ENCODE peak calls at places on chromosomes 1 and 21, in ten cellular contexts. One of them, this sample, is unnamed.

GRCh38 chr1:48673725-48674124 is 103.0 kb downstream of the BEND5 start:
- DNase-seq in GM13977: no peak
- DNase-seq in M059J: peak
- DNase-seq in DMS153: peak
- DNase-seq in stimulated activated CD4-positive, alpha-beta T cell treated with anti-CD3 and anti-CD28 coated beads, Interleukin-4, amount 100 ng/mL, for 24 hours: no peak
- DNase-seq in NAMALWA: peak
- DNase-seq in HT-29: peak
- DNase-seq in GM12865: no peak
- DNase-seq in GM20000: no peak
- DNase-seq in breast epithelium: no peak
- DNase-seq in this sample: no peak

GRCh38 chr1:5649166-5649551 is 343.1 kb downstream of the NPHP4 start:
- DNase-seq in M059J: no peak
- DNase-seq in stimulated activated CD4-positive, alpha-beta T cell treated with anti-CD3 and anti-CD28 coated beads, Interleukin-4, amount 100 ng/mL, for 24 hours: no peak
- DNase-seq in GM20000: no peak
- DNase-seq in HT-29: no peak
- DNase-seq in DMS153: no peak
- DNase-seq in breast epithelium: no peak
- DNase-seq in GM13977: no peak
- DNase-seq in GM12865: no peak
- DNase-seq in NAMALWA: no peak
- DNase-seq in this sample: no peak

GRCh38 chr1:26524181-26524580 is 5.4 kb upstream of the RPS6KA1 start:
- DNase-seq in breast epithelium: peak
- DNase-seq in M059J: peak
- DNase-seq in GM20000: no peak
- DNase-seq in stimulated activated CD4-positive, alpha-beta T cell treated with anti-CD3 and anti-CD28 coated beads, Interleukin-4, amount 100 ng/mL, for 24 hours: no peak
- DNase-seq in GM12865: no peak
- DNase-seq in GM13977: no peak
- DNase-seq in NAMALWA: no peak
- DNase-seq in HT-29: no peak
- DNase-seq in DMS153: no peak
- DNase-seq in this sample: no peak

GRCh38 chr21:38853421-38853919 is 47.7 kb downstream of the ETS2 start:
- DNase-seq in GM12865: peak
- DNase-seq in DMS153: peak
- DNase-seq in M059J: peak
- DNase-seq in breast epithelium: peak
- DNase-seq in stimulated activated CD4-positive, alpha-beta T cell treated with anti-CD3 and anti-CD28 coated beads, Interleukin-4, amount 100 ng/mL, for 24 hours: no peak
- DNase-seq in GM20000: no peak
- DNase-seq in GM13977: no peak
- DNase-seq in NAMALWA: peak
- DNase-seq in HT-29: peak
- DNase-seq in this sample: no peak

GRCh38 chr1:198212126-198212525 is 55.3 kb downstream of the NEK7 start:
- DNase-seq in breast epithelium: no peak
- DNase-seq in HT-29: no peak
- DNase-seq in GM20000: no peak
- DNase-seq in GM12865: no peak
- DNase-seq in GM13977: no peak
- DNase-seq in NAMALWA: no peak
- DNase-seq in M059J: no peak
- DNase-seq in stimulated activated CD4-positive, alpha-beta T cell treated with anti-CD3 and anti-CD28 coated beads, Interleukin-4, amount 100 ng/mL, for 24 hours: no peak
- DNase-seq in DMS153: no peak
- DNase-seq in this sample: no peak

GRCh38 chr1:84146375-84147032 is 2.4 kb downstream of the PRKACB start:
- DNase-seq in HT-29: peak
- DNase-seq in NAMALWA: peak
- DNase-seq in M059J: peak
- DNase-seq in DMS153: no peak
- DNase-seq in stimulated activated CD4-positive, alpha-beta T cell treated with anti-CD3 and anti-CD28 coated beads, Interleukin-4, amount 100 ng/mL, for 24 hours: no peak
- DNase-seq in GM12865: no peak
- DNase-seq in GM20000: no peak
- DNase-seq in breast epithelium: no peak
- DNase-seq in GM13977: no peak
- DNase-seq in this sample: no peak

GRCh38 chr1:66848193-66848592 is 47.1 kb upstream of the INSL5 start:
- DNase-seq in HT-29: no peak
- DNase-seq in stimulated activated CD4-positive, alpha-beta T cell treated with anti-CD3 and anti-CD28 coated beads, Interleukin-4, amount 100 ng/mL, for 24 hours: no peak
- DNase-seq in GM12865: no peak
- DNase-seq in breast epithelium: no peak
- DNase-seq in NAMALWA: no peak
- DNase-seq in GM20000: no peak
- DNase-seq in DMS153: no peak
- DNase-seq in GM13977: no peak
- DNase-seq in M059J: no peak
- DNase-seq in this sample: no peak

GRCh38 chr21:33557447-33557846 is 14.6 kb downstream of the SON start:
- DNase-seq in GM20000: no peak
- DNase-seq in GM12865: no peak
- DNase-seq in breast epithelium: no peak
- DNase-seq in DMS153: no peak
- DNase-seq in stimulated activated CD4-positive, alpha-beta T cell treated with anti-CD3 and anti-CD28 coated beads, Interleukin-4, amount 100 ng/mL, for 24 hours: no peak
- DNase-seq in GM13977: no peak
- DNase-seq in NAMALWA: no peak
- DNase-seq in HT-29: no peak
- DNase-seq in M059J: no peak
- DNase-seq in this sample: no peak

GRCh38 chr1:100941098-100941527 is 45.2 kb downstream of the SLC30A7 start:
- DNase-seq in GM12865: peak
- DNase-seq in GM13977: no peak
- DNase-seq in GM20000: no peak
- DNase-seq in breast epithelium: no peak
- DNase-seq in HT-29: no peak
- DNase-seq in stimulated activated CD4-positive, alpha-beta T cell treated with anti-CD3 and anti-CD28 coated beads, Interleukin-4, amount 100 ng/mL, for 24 hours: no peak
- DNase-seq in DMS153: no peak
- DNase-seq in NAMALWA: no peak
- DNase-seq in M059J: no peak
- DNase-seq in this sample: peak

GRCh38 chr1:210025870-210026269 is 87.9 kb downstream of the SYT14 start:
- DNase-seq in GM20000: no peak
- DNase-seq in GM13977: no peak
- DNase-seq in GM12865: no peak
- DNase-seq in NAMALWA: no peak
- DNase-seq in HT-29: no peak
- DNase-seq in stimulated activated CD4-positive, alpha-beta T cell treated with anti-CD3 and anti-CD28 coated beads, Interleukin-4, amount 100 ng/mL, for 24 hours: no peak
- DNase-seq in DMS153: no peak
- DNase-seq in breast epithelium: no peak
- DNase-seq in M059J: no peak
- DNase-seq in this sample: no peak

GRCh38 chr1:183546427-183546826 is 43.8 kb downstream of the NCF2 start:
- DNase-seq in DMS153: no peak
- DNase-seq in M059J: no peak
- DNase-seq in HT-29: no peak
- DNase-seq in GM13977: no peak
- DNase-seq in GM12865: no peak
- DNase-seq in NAMALWA: no peak
- DNase-seq in breast epithelium: no peak
- DNase-seq in stimulated activated CD4-positive, alpha-beta T cell treated with anti-CD3 and anti-CD28 coated beads, Interleukin-4, amount 100 ng/mL, for 24 hours: no peak
- DNase-seq in GM20000: no peak
- DNase-seq in this sample: no peak

GRCh38 chr1:28370220-28371010 is 875 bp downstream of the PHACTR4 start:
- DNase-seq in breast epithelium: no peak
- DNase-seq in GM20000: peak
- DNase-seq in GM12865: peak
- DNase-seq in DMS153: peak
- DNase-seq in GM13977: peak
- DNase-seq in HT-29: peak
- DNase-seq in NAMALWA: peak
- DNase-seq in M059J: peak
- DNase-seq in stimulated activated CD4-positive, alpha-beta T cell treated with anti-CD3 and anti-CD28 coated beads, Interleukin-4, amount 100 ng/mL, for 24 hours: peak
- DNase-seq in this sample: no peak

GRCh38 chr1:184163674-184164470 is 112.3 kb downstream of the TSEN15 start:
- DNase-seq in DMS153: no peak
- DNase-seq in GM12865: peak
- DNase-seq in breast epithelium: no peak
- DNase-seq in NAMALWA: no peak
- DNase-seq in stimulated activated CD4-positive, alpha-beta T cell treated with anti-CD3 and anti-CD28 coated beads, Interleukin-4, amount 100 ng/mL, for 24 hours: no peak
- DNase-seq in GM20000: peak
- DNase-seq in HT-29: no peak
- DNase-seq in GM13977: peak
- DNase-seq in M059J: peak
- DNase-seq in this sample: peak

GRCh38 chr1:78691995-78692747 is 42.5 kb downstream of the IFI44 start:
- DNase-seq in GM20000: no peak
- DNase-seq in M059J: peak
- DNase-seq in GM12865: no peak
- DNase-seq in GM13977: no peak
- DNase-seq in breast epithelium: no peak
- DNase-seq in DMS153: no peak
- DNase-seq in stimulated activated CD4-positive, alpha-beta T cell treated with anti-CD3 and anti-CD28 coated beads, Interleukin-4, amount 100 ng/mL, for 24 hours: no peak
- DNase-seq in HT-29: no peak
- DNase-seq in NAMALWA: no peak
- DNase-seq in this sample: no peak

GRCh38 chr1:29592731-29593130 is 356.4 kb downstream of the PTPRU start:
- DNase-seq in stimulated activated CD4-positive, alpha-beta T cell treated with anti-CD3 and anti-CD28 coated beads, Interleukin-4, amount 100 ng/mL, for 24 hours: no peak
- DNase-seq in DMS153: no peak
- DNase-seq in breast epithelium: no peak
- DNase-seq in GM13977: no peak
- DNase-seq in NAMALWA: no peak
- DNase-seq in GM20000: no peak
- DNase-seq in HT-29: no peak
- DNase-seq in M059J: peak
- DNase-seq in GM12865: no peak
- DNase-seq in this sample: no peak

This sample was measured in GM12878.